ENCODE peak calls at places on chromosomes 4 and X, in eight cellular contexts. One of them, this sample, is unnamed.

GRCh38 chr4:20493761-20494353 is 206.4 kb upstream of the PACRGL start:
- DNase-seq in keratinocyte: no peak
- DNase-seq in choroid plexus epithelial cell: peak; percentile 64
- DNase-seq in A172: no peak
- DNase-seq in ovary: no peak
- DNase-seq in HCT116: no peak
- DNase-seq in cardiac fibroblast: peak; percentile 49
- DNase-seq in activated T-helper 1 cell treated with anti-CD3 and anti-CD28 coated beads, Interleukin-12 subunit alpha, Interleukin-12 subunit beta, Interleukin-2, Interleukin-4 antibody, amounts not matched to agents 30 ng/mL and 10 ng/mL and 1 ng/mL, durations not matched to agents 14 hours and 24 hours and 36 hours: no peak
- DNase-seq in this sample: no peak

GRCh38 chr4:38609614-38610013 is 54.4 kb upstream of the KLF3 start:
- DNase-seq in keratinocyte: no peak
- DNase-seq in choroid plexus epithelial cell: no peak
- DNase-seq in A172: no peak
- DNase-seq in ovary: no peak
- DNase-seq in HCT116: no peak
- DNase-seq in cardiac fibroblast: no peak
- DNase-seq in activated T-helper 1 cell treated with anti-CD3 and anti-CD28 coated beads, Interleukin-12 subunit alpha, Interleukin-12 subunit beta, Interleukin-2, Interleukin-4 antibody, amounts not matched to agents 30 ng/mL and 10 ng/mL and 1 ng/mL, durations not matched to agents 14 hours and 24 hours and 36 hours: no peak
- DNase-seq in this sample: no peak

GRCh38 chr4:96913437-96914075 is 1073.7 kb downstream of the PDHA2 start:
- DNase-seq in keratinocyte: no peak
- DNase-seq in choroid plexus epithelial cell: peak; percentile 41
- DNase-seq in A172: peak; percentile 70
- DNase-seq in ovary: no peak
- DNase-seq in HCT116: no peak
- DNase-seq in cardiac fibroblast: no peak
- DNase-seq in activated T-helper 1 cell treated with anti-CD3 and anti-CD28 coated beads, Interleukin-12 subunit alpha, Interleukin-12 subunit beta, Interleukin-2, Interleukin-4 antibody, amounts not matched to agents 30 ng/mL and 10 ng/mL and 1 ng/mL, durations not matched to agents 14 hours and 24 hours and 36 hours: no peak
- DNase-seq in this sample: no peak

GRCh38 chr4:183721207-183722081 is 62.4 kb downstream of the TRAPPC11 start:
- DNase-seq in keratinocyte: no peak
- DNase-seq in choroid plexus epithelial cell: peak; percentile 55
- DNase-seq in A172: no peak
- DNase-seq in ovary: peak; percentile 90
- DNase-seq in HCT116: no peak
- DNase-seq in cardiac fibroblast: peak; percentile 55
- DNase-seq in activated T-helper 1 cell treated with anti-CD3 and anti-CD28 coated beads, Interleukin-12 subunit alpha, Interleukin-12 subunit beta, Interleukin-2, Interleukin-4 antibody, amounts not matched to agents 30 ng/mL and 10 ng/mL and 1 ng/mL, durations not matched to agents 14 hours and 24 hours and 36 hours: peak; percentile 22
- DNase-seq in this sample: no peak

GRCh38 chr4:119016636-119017035 is 119.0 kb upstream of the MYOZ2 start:
- DNase-seq in keratinocyte: no peak
- DNase-seq in choroid plexus epithelial cell: peak; percentile 84
- DNase-seq in A172: no peak
- DNase-seq in ovary: no peak
- DNase-seq in HCT116: no peak
- DNase-seq in cardiac fibroblast: peak; percentile 36
- DNase-seq in activated T-helper 1 cell treated with anti-CD3 and anti-CD28 coated beads, Interleukin-12 subunit alpha, Interleukin-12 subunit beta, Interleukin-2, Interleukin-4 antibody, amounts not matched to agents 30 ng/mL and 10 ng/mL and 1 ng/mL, durations not matched to agents 14 hours and 24 hours and 36 hours: no peak
- DNase-seq in this sample: no peak

GRCh38 chrX:42678133-42678532 is 99.8 kb downstream of the PPP1R2C start:
- DNase-seq in keratinocyte: no peak
- DNase-seq in choroid plexus epithelial cell: peak; percentile 42
- DNase-seq in A172: peak; percentile 31
- DNase-seq in ovary: no peak
- DNase-seq in HCT116: no peak
- DNase-seq in cardiac fibroblast: peak; percentile 51
- DNase-seq in activated T-helper 1 cell treated with anti-CD3 and anti-CD28 coated beads, Interleukin-12 subunit alpha, Interleukin-12 subunit beta, Interleukin-2, Interleukin-4 antibody, amounts not matched to agents 30 ng/mL and 10 ng/mL and 1 ng/mL, durations not matched to agents 14 hours and 24 hours and 36 hours: no peak
- DNase-seq in this sample: no peak

GRCh38 chr4:82524570-82525152 is 37.1 kb downstream of the TMEM150C start:
- DNase-seq in keratinocyte: no peak
- DNase-seq in choroid plexus epithelial cell: no peak
- DNase-seq in A172: no peak
- DNase-seq in ovary: no peak
- DNase-seq in HCT116: no peak
- DNase-seq in cardiac fibroblast: no peak
- DNase-seq in activated T-helper 1 cell treated with anti-CD3 and anti-CD28 coated beads, Interleukin-12 subunit alpha, Interleukin-12 subunit beta, Interleukin-2, Interleukin-4 antibody, amounts not matched to agents 30 ng/mL and 10 ng/mL and 1 ng/mL, durations not matched to agents 14 hours and 24 hours and 36 hours: no peak
- DNase-seq in this sample: no peak

GRCh38 chrX:22366866-22367265 is 94.2 kb downstream of the CBLL2 start:
- DNase-seq in keratinocyte: no peak
- DNase-seq in choroid plexus epithelial cell: no peak
- DNase-seq in A172: no peak
- DNase-seq in ovary: no peak
- DNase-seq in HCT116: no peak
- DNase-seq in cardiac fibroblast: peak; percentile 55
- DNase-seq in activated T-helper 1 cell treated with anti-CD3 and anti-CD28 coated beads, Interleukin-12 subunit alpha, Interleukin-12 subunit beta, Interleukin-2, Interleukin-4 antibody, amounts not matched to agents 30 ng/mL and 10 ng/mL and 1 ng/mL, durations not matched to agents 14 hours and 24 hours and 36 hours: no peak
- DNase-seq in this sample: no peak

GRCh38 chr4:125070869-125071268 is 243.9 kb upstream of the FAT4 start:
- DNase-seq in keratinocyte: no peak
- DNase-seq in choroid plexus epithelial cell: no peak
- DNase-seq in A172: no peak
- DNase-seq in ovary: no peak
- DNase-seq in HCT116: no peak
- DNase-seq in cardiac fibroblast: peak; percentile 21
- DNase-seq in activated T-helper 1 cell treated with anti-CD3 and anti-CD28 coated beads, Interleukin-12 subunit alpha, Interleukin-12 subunit beta, Interleukin-2, Interleukin-4 antibody, amounts not matched to agents 30 ng/mL and 10 ng/mL and 1 ng/mL, durations not matched to agents 14 hours and 24 hours and 36 hours: no peak
- DNase-seq in this sample: no peak

GRCh38 chrX:40950546-40950945 is 134.7 kb upstream of the USP9X start:
- DNase-seq in keratinocyte: no peak
- DNase-seq in choroid plexus epithelial cell: no peak
- DNase-seq in A172: no peak
- DNase-seq in ovary: no peak
- DNase-seq in HCT116: no peak
- DNase-seq in cardiac fibroblast: no peak
- DNase-seq in activated T-helper 1 cell treated with anti-CD3 and anti-CD28 coated beads, Interleukin-12 subunit alpha, Interleukin-12 subunit beta, Interleukin-2, Interleukin-4 antibody, amounts not matched to agents 30 ng/mL and 10 ng/mL and 1 ng/mL, durations not matched to agents 14 hours and 24 hours and 36 hours: no peak
- DNase-seq in this sample: no peak

GRCh38 chrX:131393426-131393825 is 104.3 kb upstream of the IGSF1 start:
- DNase-seq in keratinocyte: no peak
- DNase-seq in choroid plexus epithelial cell: no peak
- DNase-seq in A172: no peak
- DNase-seq in ovary: no peak
- DNase-seq in HCT116: no peak
- DNase-seq in cardiac fibroblast: no peak
- DNase-seq in activated T-helper 1 cell treated with anti-CD3 and anti-CD28 coated beads, Interleukin-12 subunit alpha, Interleukin-12 subunit beta, Interleukin-2, Interleukin-4 antibody, amounts not matched to agents 30 ng/mL and 10 ng/mL and 1 ng/mL, durations not matched to agents 14 hours and 24 hours and 36 hours: no peak
- DNase-seq in this sample: no peak

GRCh38 chr4:47863486-47863885 is 25.6 kb upstream of the CORIN start:
- DNase-seq in keratinocyte: no peak
- DNase-seq in choroid plexus epithelial cell: no peak
- DNase-seq in A172: no peak
- DNase-seq in ovary: no peak
- DNase-seq in HCT116: no peak
- DNase-seq in cardiac fibroblast: peak; percentile 63
- DNase-seq in activated T-helper 1 cell treated with anti-CD3 and anti-CD28 coated beads, Interleukin-12 subunit alpha, Interleukin-12 subunit beta, Interleukin-2, Interleukin-4 antibody, amounts not matched to agents 30 ng/mL and 10 ng/mL and 1 ng/mL, durations not matched to agents 14 hours and 24 hours and 36 hours: no peak
- DNase-seq in this sample: no peak

GRCh38 chr4:3854661-3855060 is 88.5 kb downstream of the ADRA2C start:
- DNase-seq in keratinocyte: no peak
- DNase-seq in choroid plexus epithelial cell: no peak
- DNase-seq in A172: no peak
- DNase-seq in ovary: no peak
- DNase-seq in HCT116: no peak
- DNase-seq in cardiac fibroblast: no peak
- DNase-seq in activated T-helper 1 cell treated with anti-CD3 and anti-CD28 coated beads, Interleukin-12 subunit alpha, Interleukin-12 subunit beta, Interleukin-2, Interleukin-4 antibody, amounts not matched to agents 30 ng/mL and 10 ng/mL and 1 ng/mL, durations not matched to agents 14 hours and 24 hours and 36 hours: no peak
- DNase-seq in this sample: no peak

GRCh38 chr4:118849867-118850812 is 14.2 kb upstream of the SEC24D start:
- DNase-seq in keratinocyte: no peak
- DNase-seq in choroid plexus epithelial cell: peak; percentile 49
- DNase-seq in A172: peak; percentile 43
- DNase-seq in ovary: no peak
- DNase-seq in HCT116: no peak
- DNase-seq in cardiac fibroblast: peak; percentile 32
- DNase-seq in activated T-helper 1 cell treated with anti-CD3 and anti-CD28 coated beads, Interleukin-12 subunit alpha, Interleukin-12 subunit beta, Interleukin-2, Interleukin-4 antibody, amounts not matched to agents 30 ng/mL and 10 ng/mL and 1 ng/mL, durations not matched to agents 14 hours and 24 hours and 36 hours: peak; percentile 41
- DNase-seq in this sample: no peak

GRCh38 chr4:80173841-80174240 is 23.5 kb upstream of the PRDM8 start:
- DNase-seq in keratinocyte: no peak
- DNase-seq in choroid plexus epithelial cell: peak; percentile 34
- DNase-seq in A172: peak; percentile 13
- DNase-seq in ovary: no peak
- DNase-seq in HCT116: no peak
- DNase-seq in cardiac fibroblast: peak; percentile 77
- DNase-seq in activated T-helper 1 cell treated with anti-CD3 and anti-CD28 coated beads, Interleukin-12 subunit alpha, Interleukin-12 subunit beta, Interleukin-2, Interleukin-4 antibody, amounts not matched to agents 30 ng/mL and 10 ng/mL and 1 ng/mL, durations not matched to agents 14 hours and 24 hours and 36 hours: no peak
- DNase-seq in this sample: peak; percentile 69

GRCh38 chr4:20445933-20446723 is 194.4 kb downstream of the SLIT2 start:
- DNase-seq in keratinocyte: no peak
- DNase-seq in choroid plexus epithelial cell: no peak
- DNase-seq in A172: no peak
- DNase-seq in ovary: no peak
- DNase-seq in HCT116: no peak
- DNase-seq in cardiac fibroblast: peak; percentile 14
- DNase-seq in activated T-helper 1 cell treated with anti-CD3 and anti-CD28 coated beads, Interleukin-12 subunit alpha, Interleukin-12 subunit beta, Interleukin-2, Interleukin-4 antibody, amounts not matched to agents 30 ng/mL and 10 ng/mL and 1 ng/mL, durations not matched to agents 14 hours and 24 hours and 36 hours: no peak
- DNase-seq in this sample: no peak

GRCh38 chrX:108696690-108697089 is 39.7 kb downstream of the IRS4 start:
- DNase-seq in keratinocyte: no peak
- DNase-seq in choroid plexus epithelial cell: peak; percentile 11
- DNase-seq in A172: no peak
- DNase-seq in ovary: no peak
- DNase-seq in HCT116: no peak
- DNase-seq in cardiac fibroblast: peak; percentile 26
- DNase-seq in activated T-helper 1 cell treated with anti-CD3 and anti-CD28 coated beads, Interleukin-12 subunit alpha, Interleukin-12 subunit beta, Interleukin-2, Interleukin-4 antibody, amounts not matched to agents 30 ng/mL and 10 ng/mL and 1 ng/mL, durations not matched to agents 14 hours and 24 hours and 36 hours: no peak
- DNase-seq in this sample: no peak

GRCh38 chr4:41346306-41347061 is 89.8 kb downstream of the UCHL1 start:
- DNase-seq in keratinocyte: no peak
- DNase-seq in choroid plexus epithelial cell: no peak
- DNase-seq in A172: peak; percentile 50
- DNase-seq in ovary: no peak
- DNase-seq in HCT116: no peak
- DNase-seq in cardiac fibroblast: no peak
- DNase-seq in activated T-helper 1 cell treated with anti-CD3 and anti-CD28 coated beads, Interleukin-12 subunit alpha, Interleukin-12 subunit beta, Interleukin-2, Interleukin-4 antibody, amounts not matched to agents 30 ng/mL and 10 ng/mL and 1 ng/mL, durations not matched to agents 14 hours and 24 hours and 36 hours: no peak
- DNase-seq in this sample: no peak

GRCh38 chr4:6079965-6080364 is 61.7 kb upstream of the C4orf50 start:
- DNase-seq in keratinocyte: no peak
- DNase-seq in choroid plexus epithelial cell: no peak
- DNase-seq in A172: no peak
- DNase-seq in ovary: no peak
- DNase-seq in HCT116: no peak
- DNase-seq in cardiac fibroblast: no peak
- DNase-seq in activated T-helper 1 cell treated with anti-CD3 and anti-CD28 coated beads, Interleukin-12 subunit alpha, Interleukin-12 subunit beta, Interleukin-2, Interleukin-4 antibody, amounts not matched to agents 30 ng/mL and 10 ng/mL and 1 ng/mL, durations not matched to agents 14 hours and 24 hours and 36 hours: no peak
- DNase-seq in this sample: no peak

GRCh38 chr4:187603093-187603395 is 392.5 kb upstream of the ZFP42 start:
- DNase-seq in keratinocyte: no peak
- DNase-seq in choroid plexus epithelial cell: peak; percentile 48
- DNase-seq in A172: peak; percentile 78
- DNase-seq in ovary: no peak
- DNase-seq in HCT116: no peak
- DNase-seq in cardiac fibroblast: peak; percentile 39
- DNase-seq in activated T-helper 1 cell treated with anti-CD3 and anti-CD28 coated beads, Interleukin-12 subunit alpha, Interleukin-12 subunit beta, Interleukin-2, Interleukin-4 antibody, amounts not matched to agents 30 ng/mL and 10 ng/mL and 1 ng/mL, durations not matched to agents 14 hours and 24 hours and 36 hours: no peak
- DNase-seq in this sample: peak; percentile 72

GRCh38 chrX:95059909-95060308 is 1385.9 kb downstream of the FAM133A start:
- DNase-seq in keratinocyte: no peak
- DNase-seq in choroid plexus epithelial cell: peak; percentile 42
- DNase-seq in A172: no peak
- DNase-seq in ovary: no peak
- DNase-seq in HCT116: no peak
- DNase-seq in cardiac fibroblast: no peak
- DNase-seq in activated T-helper 1 cell treated with anti-CD3 and anti-CD28 coated beads, Interleukin-12 subunit alpha, Interleukin-12 subunit beta, Interleukin-2, Interleukin-4 antibody, amounts not matched to agents 30 ng/mL and 10 ng/mL and 1 ng/mL, durations not matched to agents 14 hours and 24 hours and 36 hours: no peak
- DNase-seq in this sample: no peak

GRCh38 chr4:111636961-111637556 is 508.2 kb upstream of the FAM241A start:
- DNase-seq in keratinocyte: no peak
- DNase-seq in choroid plexus epithelial cell: no peak
- DNase-seq in A172: no peak
- DNase-seq in ovary: no peak
- DNase-seq in HCT116: no peak
- DNase-seq in cardiac fibroblast: no peak
- DNase-seq in activated T-helper 1 cell treated with anti-CD3 and anti-CD28 coated beads, Interleukin-12 subunit alpha, Interleukin-12 subunit beta, Interleukin-2, Interleukin-4 antibody, amounts not matched to agents 30 ng/mL and 10 ng/mL and 1 ng/mL, durations not matched to agents 14 hours and 24 hours and 36 hours: no peak
- DNase-seq in this sample: no peak

This sample was measured in stromal cell of bone marrow.